ENCODE peak calls at places on chromosome 20, in ten cellular contexts. C is upper lobe of left lung, V is tibial nerve, F is prostate gland, Z is endothelial cell of umbilical vein, Q is K562, L is ovary, S is breast epithelium, D is heart left ventricle, I is A549. G is an unnamed sample.

GRCh38 chr20:50249447-50250388 is 59.1 kb downstream of the CEBPB start:
- DNase-seq in C (no peak), V (no peak), F (no peak), Z (no peak), Q (no peak), L (no peak), S (no peak), D (no peak), I (no peak), G (no peak)

GRCh38 chr20:34524426-34524825 is 8.2 kb downstream of the DYNLRB1 start:
- DNase-seq in C (no peak), V (no peak), F (no peak), Z (no peak), Q (no peak), L (no peak), S (no peak), D (no peak), I (no peak), G (no peak)

GRCh38 chr20:23303325-23304102 is 47.1 kb upstream of the NXT1 start:
- DNase-seq in C (no peak), V (no peak), F (no peak), Z (no peak), Q (no peak), L (no peak), S (peak; percentile 20), D (no peak), I (no peak), G (no peak)

GRCh38 chr20:45470262-45470931 is 844 bp downstream of the WFDC2 start:
- DNase-seq in C (peak; percentile 93), V (no peak), F (peak; percentile 54), Z (no peak), Q (no peak), L (peak; percentile 40), S (peak; percentile 74), D (peak; percentile 39), I (no peak), G (no peak)

GRCh38 chr20:4156411-4156810 is 141.1 kb upstream of the RNF24 start:
- DNase-seq in C (no peak), V (no peak), F (no peak), Z (no peak), Q (no peak), L (no peak), S (no peak), D (no peak), I (no peak), G (no peak)

GRCh38 chr20:33566781-33567603 is 77.1 kb downstream of the CBFA2T2 start:
- DNase-seq in C (no peak), V (no peak), F (no peak), Z (no peak), Q (no peak), L (no peak), S (no peak), D (no peak), I (no peak), G (no peak)

GRCh38 chr20:33656010-33656782 is 5.9 kb upstream of the C20orf144 start:
- DNase-seq in C (no peak), V (no peak), F (no peak), Z (no peak), Q (no peak), L (peak; percentile 35), S (no peak), D (no peak), I (no peak), G (no peak)

GRCh38 chr20:34364013-34364382 is 925 bp downstream of the ITCH start:
- DNase-seq in C (no peak), V (peak; percentile 18), F (no peak), Z (peak; percentile 60), Q (peak; percentile 18), L (no peak), S (no peak), D (no peak), I (peak; percentile 48), G (no peak)

GRCh38 chr20:8339313-8339712 is 207.2 kb downstream of the PLCB1 start:
- DNase-seq in C (no peak), V (no peak), F (no peak), Z (no peak), Q (no peak), L (no peak), S (no peak), D (no peak), I (no peak), G (no peak)

GRCh38 chr20:44805991-44806729 is 4.2 kb downstream of the RIMS4 start:
- DNase-seq in C (no peak), V (peak; percentile 60), F (no peak), Z (no peak), Q (peak; percentile 24), L (peak; percentile 67), S (no peak), D (no peak), I (peak; percentile 25), G (peak; percentile 71)

GRCh38 chr20:40545478-40545877 is 143.6 kb downstream of the MAFB start:
- DNase-seq in C (no peak), V (no peak), F (no peak), Z (no peak), Q (no peak), L (no peak), S (no peak), D (no peak), I (no peak), G (no peak)

GRCh38 chr20:40551125-40551530 is 137.9 kb downstream of the MAFB start:
- DNase-seq in C (no peak), V (peak; percentile 48), F (no peak), Z (no peak), Q (no peak), L (no peak), S (no peak), D (no peak), I (no peak), G (peak; percentile 32)

GRCh38 chr20:40542065-40542464 is 147.0 kb downstream of the MAFB start:
- DNase-seq in C (no peak), V (no peak), F (no peak), Z (no peak), Q (no peak), L (no peak), S (no peak), D (no peak), I (no peak), G (no peak)

DNA sequence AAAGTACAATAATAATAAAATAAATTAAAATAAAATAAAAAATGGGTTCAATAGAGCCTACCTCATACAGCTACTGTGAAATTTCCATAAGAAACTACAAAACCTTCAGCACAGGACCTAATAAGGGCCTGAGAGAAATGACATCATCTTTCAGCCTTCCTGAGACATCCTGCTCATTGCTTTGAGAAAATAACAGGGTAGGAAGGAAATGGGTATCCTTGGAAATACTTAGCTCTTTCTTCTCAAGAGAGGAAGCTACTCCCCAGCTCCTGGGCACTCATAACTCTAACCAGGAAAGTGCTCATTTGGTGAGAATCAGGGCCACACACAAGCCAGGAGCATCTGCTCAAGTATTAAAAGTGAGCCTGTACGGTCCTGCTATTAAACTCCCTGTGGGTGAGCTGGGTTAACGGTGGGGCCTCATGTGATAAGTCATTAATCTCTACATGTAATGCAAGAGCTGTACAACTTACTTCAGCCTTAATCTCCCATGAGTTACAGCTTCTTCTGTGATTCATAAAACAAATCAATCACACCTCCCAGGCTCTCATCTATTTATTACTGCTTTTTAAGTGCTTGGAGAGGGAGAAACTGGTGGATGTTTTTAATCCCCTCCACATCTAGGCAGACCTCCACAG is 141.4 kb downstream of the MAFB start:
- DNase-seq in C (no peak), V (no peak), F (no peak), Z (peak; percentile 55), Q (no peak), L (no peak), S (no peak), D (no peak), I (no peak), G (no peak)
- H3K4me3 ChIP-seq in C (no peak overlapping the region), V (no peak overlapping the region), F (no peak overlapping the region), Z (no peak overlapping the region), Q (no peak overlapping the region), L (no peak overlapping the region), S (no peak overlapping the region), D (no peak overlapping the region), I (no peak overlapping the region), G (no peak overlapping the region)

DNA sequence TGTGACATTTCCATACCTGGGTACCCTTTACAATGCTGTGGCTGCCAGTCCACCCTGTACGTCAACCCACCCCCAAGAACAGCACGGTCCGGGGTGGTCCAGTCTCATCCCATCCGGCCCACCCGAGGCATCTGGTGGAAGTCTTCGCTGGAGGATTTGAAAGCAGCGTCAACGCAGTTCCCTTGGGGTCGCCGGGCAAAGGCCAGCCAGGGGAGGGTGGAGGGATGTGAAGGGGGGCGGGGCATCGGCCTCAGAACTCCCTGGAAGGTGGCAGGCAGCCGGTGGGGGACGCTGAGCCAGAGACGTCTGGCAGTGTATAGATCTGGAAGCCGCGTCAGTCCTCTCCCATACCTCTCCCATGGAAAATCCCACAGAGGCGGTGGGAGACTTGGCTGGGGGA is 1944.0 kb upstream of the DEFB115 start:
- DNase-seq in C (no peak), V (no peak), F (no peak), Z (no peak), Q (no peak), L (no peak), S (no peak), D (no peak), I (no peak), G (no peak)
- H3K9me3 ChIP-seq in C (no peaks in the 10 kb centered on the region), V (no peaks in the 10 kb centered on the region), F (no peaks in the 10 kb centered on the region), Z (peaks cover 5% of the 10 kb centered on the region), Q (no peaks in the 10 kb centered on the region), L (no peaks in the 10 kb centered on the region), S (peaks cover 11% of the 10 kb centered on the region), D (no peaks in the 10 kb centered on the region), I (no peaks in the 10 kb centered on the region), G (no peaks in the 10 kb centered on the region)

GRCh38 chr20:62296724-62297448 is 5.9 kb upstream of the ADRM1 start:
- DNase-seq in C (no peak), V (no peak), F (no peak), Z (no peak), Q (no peak), L (no peak), S (no peak), D (no peak), I (no peak), G (no peak)

GRCh38 chr20:62298577-62299249 is 4.1 kb upstream of the ADRM1 start:
- DNase-seq in C (no peak), V (no peak), F (no peak), Z (no peak), Q (no peak), L (no peak), S (no peak), D (no peak), I (no peak), G (no peak)

GRCh38 chr20:62300319-62300718 is 2.5 kb upstream of the ADRM1 start:
- DNase-seq in C (no peak), V (no peak), F (no peak), Z (no peak), Q (no peak), L (no peak), S (no peak), D (no peak), I (no peak), G (no peak)

GRCh38 chr20:62299666-62300236 is 3.0 kb upstream of the ADRM1 start:
- DNase-seq in C (no peak), V (no peak), F (no peak), Z (no peak), Q (no peak), L (no peak), S (no peak), D (no peak), I (no peak), G (no peak)

GRCh38 chr20:62297449-62298227 is 5.2 kb upstream of the ADRM1 start:
- DNase-seq in C (peak; percentile 77), V (no peak), F (peak; percentile 40), Z (no peak), Q (no peak), L (no peak), S (no peak), D (no peak), I (no peak), G (no peak)
- TF ChIP-seq POLR2A in C (no peak), V (no peak), F (no peak), Z (no peak), Q (no peak), L (no peak), S (no peak), D (no peak), I (no peak), G (no peak)

GRCh38 chr20:17663486-17663885 is 18.6 kb downstream of the RRBP1 start:
- DNase-seq in C (no peak), V (no peak), F (no peak), Z (no peak), Q (no peak), L (no peak), S (no peak), D (no peak), I (no peak), G (no peak)
- H3K4me3 ChIP-seq in C (no peak overlapping the region), V (peak overlapping the region; percentile 5), F (no peak overlapping the region), Z (no peak overlapping the region), Q (no peak overlapping the region), L (no peak overlapping the region), S (no peak overlapping the region), D (no peak overlapping the region), I (no peak overlapping the region), G (no peak overlapping the region)